ENCODE peak calls at places on chromosomes 11 and 22, in four cellular contexts. One of them, this sample, is unnamed.

GRCh38 chr11:14399087-14399486 is 40.1 kb upstream of the RRAS2 start:
- DNase-seq in sigmoid colon: no peak
- DNase-seq in psoas muscle: no peak
- DNase-seq in A549: no peak
- DNase-seq in this sample: no peak

GRCh38 chr11:17778352-17778751 is 43.8 kb downstream of the KCNC1 start:
- DNase-seq in sigmoid colon: peak
- DNase-seq in psoas muscle: peak
- DNase-seq in A549: no peak
- DNase-seq in this sample: no peak

GRCh38 chr22:36110306-36110791 is 50.2 kb downstream of the APOL3 start:
- DNase-seq in sigmoid colon: peak
- DNase-seq in psoas muscle: peak
- DNase-seq in A549: no peak
- DNase-seq in this sample: no peak

GRCh38 chr11:16782226-16782919 is 43.9 kb downstream of the C11orf58 start:
- DNase-seq in sigmoid colon: peak
- DNase-seq in psoas muscle: no peak
- DNase-seq in A549: no peak
- DNase-seq in this sample: peak

GRCh38 chr11:112652786-112653390 is 308.3 kb upstream of the NCAM1 start:
- DNase-seq in sigmoid colon: no peak
- DNase-seq in psoas muscle: no peak
- DNase-seq in A549: no peak
- DNase-seq in this sample: no peak

GRCh38 chr22:45599836-45600577 is 71.6 kb upstream of the ATXN10 start:
- DNase-seq in sigmoid colon: peak
- DNase-seq in psoas muscle: no peak
- DNase-seq in A549: no peak
- DNase-seq in this sample: no peak

GRCh38 chr11:45079943-45080719 is 66.3 kb upstream of the PRDM11 start:
- DNase-seq in sigmoid colon: no peak
- DNase-seq in psoas muscle: no peak
- DNase-seq in A549: no peak
- DNase-seq in this sample: no peak

GRCh38 chr11:5304046-5304445 is 2.3 kb upstream of the OR51B4 start:
- DNase-seq in sigmoid colon: no peak
- DNase-seq in psoas muscle: no peak
- DNase-seq in A549: no peak
- DNase-seq in this sample: no peak

GRCh38 chr22:25702571-25703167 is 39.3 kb upstream of the MYO18B start:
- DNase-seq in sigmoid colon: no peak
- DNase-seq in psoas muscle: no peak
- DNase-seq in A549: no peak
- DNase-seq in this sample: no peak

GRCh38 chr11:66725114-66725513 is 3.9 kb downstream of the SPTBN2 start:
- DNase-seq in sigmoid colon: peak
- DNase-seq in psoas muscle: no peak
- DNase-seq in A549: no peak
- DNase-seq in this sample: no peak

GRCh38 chr11:29087404-29087803 is 929.4 kb downstream of the KCNA4 start:
- DNase-seq in sigmoid colon: no peak
- DNase-seq in psoas muscle: no peak
- DNase-seq in A549: no peak
- DNase-seq in this sample: no peak

GRCh38 chr11:64535811-64536210 is 55.2 kb upstream of the SLC22A12 start:
- DNase-seq in sigmoid colon: no peak
- DNase-seq in psoas muscle: no peak
- DNase-seq in A549: no peak
- DNase-seq in this sample: no peak

GRCh38 chr11:11960687-11961086 is 47.7 kb downstream of the DKK3 start:
- DNase-seq in sigmoid colon: no peak
- DNase-seq in psoas muscle: no peak
- DNase-seq in A549: no peak
- DNase-seq in this sample: no peak

GRCh38 chr22:42932857-42933782 is 76.0 kb upstream of the ARFGAP3 start:
- DNase-seq in sigmoid colon: no peak
- DNase-seq in psoas muscle: no peak
- DNase-seq in A549: no peak
- DNase-seq in this sample: no peak

DNA sequence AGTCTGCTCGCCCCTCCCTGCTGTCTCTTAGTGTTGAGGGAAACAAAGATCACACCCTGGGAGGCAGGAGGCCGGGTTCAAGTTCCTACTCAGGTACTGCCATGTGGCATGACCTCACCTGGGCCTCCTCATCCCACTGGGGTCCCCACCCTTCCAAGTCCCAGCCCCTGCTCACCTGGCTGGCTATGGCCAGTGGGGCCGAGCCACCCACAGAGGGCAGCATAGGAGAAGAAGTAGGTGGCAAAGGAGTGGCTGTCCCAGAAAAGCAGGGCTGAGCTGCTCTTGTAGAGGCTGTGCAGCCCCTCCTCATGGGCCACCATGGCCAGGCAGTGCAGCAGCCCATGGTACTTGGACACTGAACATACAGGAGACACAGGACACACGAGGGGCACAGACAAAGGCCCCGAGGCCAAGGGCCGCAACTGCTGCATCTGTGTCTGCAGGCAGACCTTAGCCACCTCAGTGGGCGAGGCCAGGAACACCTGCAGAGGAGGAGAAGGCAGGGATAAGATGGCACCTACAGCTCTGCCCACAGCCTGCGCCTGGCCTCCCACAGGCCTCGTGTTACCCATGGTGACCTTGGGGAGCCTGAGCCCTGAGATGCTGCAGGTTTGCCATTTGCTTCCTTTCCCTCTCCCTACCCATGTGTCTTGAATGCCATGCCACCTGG is 50.6 kb upstream of the MPEG1 start:
- DNase-seq in sigmoid colon: no peak
- DNase-seq in psoas muscle: no peak
- DNase-seq in A549: no peak
- DNase-seq in this sample: peak
- TF ChIP-seq CTCF in sigmoid colon: no peak
- TF ChIP-seq CTCF in psoas muscle: no peak
- TF ChIP-seq CTCF in A549: no peak
- TF ChIP-seq CTCF in this sample: peak

DNA sequence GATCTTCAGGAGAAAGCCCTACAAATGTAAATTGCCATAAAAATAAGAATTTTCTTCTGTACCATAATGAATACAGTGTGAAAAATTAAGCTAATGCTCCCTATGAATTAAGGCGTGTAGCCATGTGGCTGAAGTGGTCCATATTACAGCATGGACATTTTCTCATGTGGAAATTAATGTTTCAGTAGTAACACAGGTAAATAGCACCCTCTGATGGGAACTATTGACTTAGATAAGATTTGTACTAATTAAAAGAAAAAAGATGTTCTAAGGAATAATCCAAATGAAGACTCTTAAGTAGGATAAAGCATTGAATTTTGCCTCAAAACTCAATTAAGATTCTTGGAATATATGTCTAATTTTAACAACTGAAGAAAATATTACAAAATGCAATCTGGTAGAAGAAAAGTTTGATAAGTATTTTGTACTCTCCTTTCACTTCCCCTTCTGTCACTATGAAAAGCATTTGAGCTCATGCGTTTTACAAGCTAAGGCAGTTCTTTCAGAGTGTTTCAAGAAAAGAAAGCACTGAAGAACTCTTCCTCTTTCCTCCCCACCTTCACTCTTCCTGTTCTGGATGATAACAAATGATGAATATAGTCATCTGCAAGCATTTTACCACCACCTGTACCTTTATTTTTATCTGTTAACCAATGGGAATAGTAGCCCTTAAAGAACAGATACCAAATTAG is 9.9 kb upstream of the OR8D2 start:
- DNase-seq in sigmoid colon: no peak
- DNase-seq in psoas muscle: no peak
- DNase-seq in A549: no peak
- DNase-seq in this sample: no peak
- TF ChIP-seq CTCF in sigmoid colon: no peak
- TF ChIP-seq CTCF in psoas muscle: no peak
- TF ChIP-seq CTCF in A549: no peak
- TF ChIP-seq CTCF in this sample: no peak

GRCh38 chr11:77198440-77198849 is 70.4 kb downstream of the MYO7A start:
- DNase-seq in sigmoid colon: peak
- DNase-seq in psoas muscle: no peak
- DNase-seq in A549: peak
- DNase-seq in this sample: peak
- TF ChIP-seq CTCF in sigmoid colon: no peak
- TF ChIP-seq CTCF in psoas muscle: no peak
- TF ChIP-seq CTCF in A549: peak
- TF ChIP-seq CTCF in this sample: no peak

GRCh38 chr11:74702383-74703007 is 28.7 kb downstream of the CHRDL2 start:
- DNase-seq in sigmoid colon: peak
- DNase-seq in psoas muscle: peak
- DNase-seq in A549: peak
- DNase-seq in this sample: peak

GRCh38 chr11:74697722-74698121 is 33.5 kb downstream of the CHRDL2 start:
- DNase-seq in sigmoid colon: no peak
- DNase-seq in psoas muscle: no peak
- DNase-seq in A549: no peak
- DNase-seq in this sample: no peak

GRCh38 chr11:74703211-74703610 is 28.0 kb downstream of the CHRDL2 start:
- DNase-seq in sigmoid colon: no peak
- DNase-seq in psoas muscle: no peak
- DNase-seq in A549: no peak
- DNase-seq in this sample: no peak

GRCh38 chr11:74699615-74700396 is 31.4 kb downstream of the CHRDL2 start:
- DNase-seq in sigmoid colon: no peak
- DNase-seq in psoas muscle: no peak
- DNase-seq in A549: no peak
- DNase-seq in this sample: no peak

GRCh38 chr11:74701351-74701750 is 29.9 kb downstream of the CHRDL2 start:
- DNase-seq in sigmoid colon: no peak
- DNase-seq in psoas muscle: no peak
- DNase-seq in A549: peak
- DNase-seq in this sample: no peak
- TF ChIP-seq CTCF in sigmoid colon: no peak
- TF ChIP-seq CTCF in psoas muscle: no peak
- TF ChIP-seq CTCF in A549: peak
- TF ChIP-seq CTCF in this sample: no peak

DNA sequence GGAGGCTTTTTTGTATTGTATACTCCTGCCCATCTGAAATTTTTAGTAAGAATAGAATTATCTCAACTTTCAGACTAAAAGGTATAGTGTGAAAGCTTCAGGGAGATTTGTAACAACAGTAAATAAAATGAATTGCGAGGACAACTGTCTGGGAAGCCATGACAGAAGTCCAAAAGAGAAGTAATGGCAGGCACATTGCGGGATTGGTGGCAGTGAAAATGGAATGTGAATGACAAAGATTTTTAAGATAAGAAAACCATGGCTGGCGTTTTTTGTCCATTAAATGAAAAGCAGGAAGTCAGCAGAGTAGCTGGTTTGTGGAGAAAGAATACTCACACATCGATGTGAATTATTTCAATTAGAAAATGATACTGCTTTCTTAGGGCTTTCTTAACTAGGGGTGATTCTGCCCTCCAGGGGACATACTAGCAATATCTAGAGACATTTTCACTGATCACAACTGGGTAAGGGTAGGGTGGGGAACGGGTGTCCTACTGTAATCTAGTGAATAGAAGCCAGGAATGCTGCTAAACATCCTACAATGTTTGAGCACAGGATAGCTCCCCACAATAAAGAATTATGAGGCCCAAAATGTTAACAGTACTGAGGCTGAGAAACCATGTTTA is 1.6 kb downstream of the NPAT start:
- DNase-seq in sigmoid colon: no peak
- DNase-seq in psoas muscle: no peak
- DNase-seq in A549: no peak
- DNase-seq in this sample: no peak
- TF ChIP-seq CTCF in sigmoid colon: no peak
- TF ChIP-seq CTCF in psoas muscle: no peak
- TF ChIP-seq CTCF in A549: no peak
- TF ChIP-seq CTCF in this sample: no peak

DNA sequence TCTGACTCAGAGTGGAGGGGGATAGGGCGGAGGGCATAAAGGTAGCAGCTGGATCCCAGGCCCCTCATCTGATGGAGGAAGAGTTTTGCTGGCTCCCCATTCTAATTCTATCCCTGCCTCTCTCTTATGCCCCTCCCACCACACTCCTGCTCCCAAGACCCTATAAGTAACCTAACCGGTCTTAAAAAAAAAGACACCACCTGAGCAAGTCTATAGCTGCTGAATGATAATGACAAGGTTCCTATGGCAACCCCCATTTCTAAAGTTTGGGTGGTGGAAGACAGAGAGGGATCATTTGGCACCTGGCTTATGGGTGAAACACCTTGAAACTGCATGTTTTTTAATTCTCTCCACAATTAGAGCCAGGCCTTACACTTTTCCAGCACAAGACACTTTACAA is 69.6 kb downstream of the LARGE1 start:
- DNase-seq in sigmoid colon: no peak
- DNase-seq in psoas muscle: no peak
- DNase-seq in A549: no peak
- DNase-seq in this sample: no peak
- TF ChIP-seq CTCF in sigmoid colon: no peak
- TF ChIP-seq CTCF in psoas muscle: no peak
- TF ChIP-seq CTCF in A549: no peak
- TF ChIP-seq CTCF in this sample: no peak

GRCh38 chr11:8527939-8528338 is 66.1 kb downstream of the STK33 start:
- DNase-seq in sigmoid colon: no peak
- DNase-seq in psoas muscle: no peak
- DNase-seq in A549: no peak
- DNase-seq in this sample: no peak

GRCh38 chr11:8531312-8531711 is 62.7 kb downstream of the STK33 start:
- DNase-seq in sigmoid colon: no peak
- DNase-seq in psoas muscle: no peak
- DNase-seq in A549: no peak
- DNase-seq in this sample: no peak

GRCh38 chr11:8531982-8532381 is 62.0 kb downstream of the STK33 start:
- DNase-seq in sigmoid colon: no peak
- DNase-seq in psoas muscle: no peak
- DNase-seq in A549: no peak
- DNase-seq in this sample: no peak

GRCh38 chr11:8532475-8532874 is 61.6 kb downstream of the STK33 start:
- DNase-seq in sigmoid colon: no peak
- DNase-seq in psoas muscle: no peak
- DNase-seq in A549: no peak
- DNase-seq in this sample: no peak

GRCh38 chr11:8533332-8533731 is 60.7 kb downstream of the STK33 start:
- DNase-seq in sigmoid colon: no peak
- DNase-seq in psoas muscle: no peak
- DNase-seq in A549: no peak
- DNase-seq in this sample: no peak
- TF ChIP-seq CTCF in sigmoid colon: no peak
- TF ChIP-seq CTCF in psoas muscle: no peak
- TF ChIP-seq CTCF in A549: no peak
- TF ChIP-seq CTCF in this sample: no peak

GRCh38 chr11:103108933-103109817 is at the start of gene DYNC2H1:
- DNase-seq in sigmoid colon: peak
- DNase-seq in psoas muscle: peak
- DNase-seq in A549: peak
- DNase-seq in this sample: peak
- TF ChIP-seq CTCF in sigmoid colon: peak
- TF ChIP-seq CTCF in psoas muscle: peak
- TF ChIP-seq CTCF in A549: peak
- TF ChIP-seq CTCF in this sample: peak

GRCh38 chr11:126485021-126485781 is 129.7 kb downstream of the ST3GAL4 start:
- DNase-seq in sigmoid colon: peak
- DNase-seq in psoas muscle: peak
- DNase-seq in A549: no peak
- DNase-seq in this sample: no peak
- TF ChIP-seq CTCF in sigmoid colon: no peak
- TF ChIP-seq CTCF in psoas muscle: no peak
- TF ChIP-seq CTCF in A549: peak
- TF ChIP-seq CTCF in this sample: no peak

This sample was measured in Calu3.